ENCODE peak calls at places on chromosome 11, in seven cellular contexts. A is psoas muscle, V is adrenal gland, U is body of pancreas, M is right lobe of liver, P is fibroblast of pulmonary artery, O is GM06990. F is an unnamed sample.

GRCh38 chr11:117269856-117270255 is 21.3 kb upstream of the BACE1-AS start:
- DNase-seq in O (no peak), A (no peak), P (no peak), M (no peak), U (no peak), V (no peak), F (no peak)

GRCh38 chr11:60700689-60701508 is 1.5 kb downstream of the MS4A8 start:
- DNase-seq in A (no peak), M (no peak), P (peak), U (peak), O (no peak), V (no peak), F (no peak)

GRCh38 chr11:129881570-129882170 is 13.7 kb downstream of the NFRKB start:
- DNase-seq in M (peak), V (peak), U (no peak), P (peak), O (no peak), A (no peak), F (peak)

GRCh38 chr11:14424096-14424495 is 65.1 kb upstream of the RRAS2 start:
- DNase-seq in P (peak), M (no peak), V (no peak), U (no peak), O (no peak), A (no peak), F (peak)

GRCh38 chr11:31412946-31413345 is 43.3 kb downstream of the DNAJC24 start:
- DNase-seq in A (no peak), P (peak), O (no peak), M (no peak), U (no peak), V (no peak), F (peak)

GRCh38 chr11:115523727-115524399 is 19.6 kb upstream of the CADM1 start:
- DNase-seq in P (no peak), O (no peak), M (no peak), A (no peak), U (no peak), V (no peak), F (no peak)

GRCh38 chr11:117189941-117190544 is 9.1 kb upstream of the TAGLN start:
- DNase-seq in O (no peak), P (no peak), V (peak), A (no peak), M (no peak), U (no peak), F (peak)

GRCh38 chr11:89327885-89328284 is 150.2 kb downstream of the TYR start:
- DNase-seq in U (no peak), M (no peak), A (no peak), P (no peak), V (no peak), O (no peak), F (no peak)

GRCh38 chr11:96215826-96216225 is 127.2 kb downstream of the MAML2 start:
- DNase-seq in M (no peak), O (no peak), V (no peak), P (no peak), A (no peak), U (no peak), F (no peak)

GRCh38 chr11:80103149-80103859 is 662.5 kb upstream of the TENM4 start:
- DNase-seq in M (no peak), V (no peak), U (no peak), A (no peak), O (no peak), P (peak), F (peak)

GRCh38 chr11:9639099-9639498 is 24.8 kb upstream of the SWAP70 start:
- DNase-seq in O (no peak), U (peak), P (no peak), A (peak), M (no peak), V (peak), F (no peak)

GRCh38 chr11:103109818-103110388 is 677 bp downstream of the DYNC2H1 start:
- DNase-seq in V (no peak), M (no peak), A (peak), U (no peak), O (no peak), P (no peak), F (no peak)

GRCh38 chr11:12478743-12479142 is 101.4 kb downstream of the PARVA start:
- DNase-seq in M (no peak), P (peak), U (no peak), O (no peak), A (no peak), V (no peak), F (no peak)

GRCh38 chr11:120554771-120555432 is 43.4 kb downstream of the GRIK4 start:
- DNase-seq in U (no peak), A (no peak), O (no peak), M (no peak), P (no peak), V (no peak), F (no peak)

GRCh38 chr11:29272019-29272654 is 744.7 kb downstream of the KCNA4 start:
- DNase-seq in A (peak), O (no peak), M (no peak), V (no peak), U (no peak), P (peak), F (no peak)

GRCh38 chr11:134741453-134742227 is 329.6 kb upstream of the B3GAT1 start:
- DNase-seq in V (peak), A (no peak), P (peak), U (no peak), M (no peak), O (no peak), F (no peak)

GRCh38 chr11:30333405-30333804 is 10.5 kb downstream of the ARL14EP start:
- DNase-seq in M (no peak), O (no peak), V (no peak), U (no peak), A (no peak), P (peak), F (no peak)

GRCh38 chr11:1077033-1077416 is 2.4 kb downstream of the MUC2 start:
- DNase-seq in M (no peak), V (no peak), U (no peak), P (no peak), A (peak), O (no peak), F (peak)

GRCh38 chr11:133928628-133929059 is 28.1 kb downstream of the IGSF9B start:
- DNase-seq in A (no peak), U (no peak), O (no peak), M (no peak), V (no peak), P (no peak), F (no peak)

GRCh38 chr11:2150206-2150847 is 10.7 kb downstream of the INS start:
- DNase-seq in U (no peak), M (no peak), P (peak), A (no peak), O (no peak), V (no peak), F (no peak)

GRCh38 chr11:120121914-120122473 is 15.9 kb downstream of the TRIM29 start:
- DNase-seq in V (no peak), O (no peak), P (no peak), M (no peak), U (peak), A (no peak), F (peak)

GRCh38 chr11:130600139-130600538 is 151.7 kb downstream of the ADAMTS15 start:
- DNase-seq in U (no peak), A (no peak), M (no peak), V (no peak), O (no peak), P (peak), F (peak)

GRCh38 chr11:96189351-96189750 is 153.6 kb downstream of the MAML2 start:
- DNase-seq in O (peak), U (no peak), V (no peak), A (no peak), M (no peak), P (no peak), F (no peak)

GRCh38 chr11:72676874-72677341 is 2.7 kb upstream of the PDE2A start:
- DNase-seq in M (peak), V (peak), A (peak), P (peak), U (peak), O (peak), F (peak)

GRCh38 chr11:20023082-20023426 is 137.2 kb downstream of the DBX1 start:
- DNase-seq in P (no peak), M (no peak), V (no peak), O (no peak), U (no peak), A (no peak), F (no peak)

GRCh38 chr11:119284344-119285157 is 32.4 kb downstream of the MCAM start:
- DNase-seq in A (no peak), M (no peak), O (no peak), V (no peak), P (peak), U (peak), F (no peak)

GRCh38 chr11:115544422-115544821 is 40.2 kb upstream of the CADM1 start:
- DNase-seq in O (no peak), A (no peak), M (no peak), U (no peak), P (no peak), V (no peak), F (no peak)

GRCh38 chr11:118560806-118561205 is 4.9 kb downstream of the IFT46 start:
- DNase-seq in U (no peak), O (no peak), A (no peak), V (no peak), P (no peak), M (no peak), F (no peak)

GRCh38 chr11:130592056-130592455 is 143.6 kb downstream of the ADAMTS15 start:
- DNase-seq in O (no peak), A (no peak), V (no peak), U (no peak), M (no peak), P (peak), F (peak)

GRCh38 chr11:13463779-13464290 is 813 bp upstream of the BTBD10 start:
- DNase-seq in O (no peak), M (no peak), A (no peak), P (no peak), U (no peak), V (no peak), F (no peak)

GRCh38 chr11:112558691-112559090 is 298.0 kb upstream of the PLET1 start:
- DNase-seq in O (no peak), V (no peak), M (no peak), P (peak), A (no peak), U (no peak), F (peak)

GRCh38 chr11:112553340-112553739 is 292.7 kb upstream of the PLET1 start:
- DNase-seq in U (no peak), O (no peak), M (no peak), A (no peak), V (no peak), P (no peak), F (no peak)

GRCh38 chr11:112554586-112554985 is 293.9 kb upstream of the PLET1 start:
- DNase-seq in A (no peak), V (no peak), M (no peak), U (no peak), O (no peak), P (no peak), F (peak)

DNA sequence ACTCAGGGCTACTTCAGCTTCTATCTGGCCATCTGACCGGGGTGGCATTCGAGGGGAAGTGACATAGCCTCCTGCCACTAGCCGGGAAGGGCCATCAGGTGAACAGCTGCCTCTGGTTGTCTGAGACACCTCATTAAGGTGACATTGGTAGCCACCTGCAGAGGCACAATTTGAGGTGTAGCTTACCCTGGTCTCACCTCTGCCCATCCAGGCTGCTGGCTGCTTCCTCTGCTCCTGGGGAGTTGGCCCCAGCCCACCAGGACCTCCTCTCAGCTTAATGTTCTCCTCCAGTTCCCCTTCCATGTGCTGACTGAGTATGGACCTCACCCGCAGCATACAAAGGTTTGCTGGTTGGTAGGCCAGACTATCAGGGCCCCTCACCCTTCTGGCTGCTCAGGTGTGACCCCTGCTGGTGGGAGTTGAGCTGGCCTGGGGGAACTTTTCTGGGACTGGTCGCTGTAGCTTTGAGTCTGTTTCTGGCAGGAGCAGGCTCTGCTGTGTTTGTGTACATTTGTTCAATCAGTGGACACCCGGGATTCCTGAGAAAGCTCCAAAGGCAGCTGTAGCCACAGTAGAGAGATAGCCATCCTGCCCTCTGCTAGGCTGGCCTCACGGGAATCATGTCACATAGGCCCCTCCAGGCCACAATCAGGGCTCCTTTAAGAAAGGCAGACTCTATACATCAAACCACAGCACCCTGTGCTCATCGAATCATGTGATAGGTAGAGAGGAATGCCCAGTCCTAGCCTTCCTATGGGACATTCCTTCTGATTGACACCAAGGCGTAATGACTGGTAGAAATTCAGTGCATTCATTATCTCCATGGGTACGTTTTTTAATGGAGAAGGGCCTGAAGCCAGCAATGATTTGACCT is 295.1 kb upstream of the PLET1 start:
- DNase-seq in O (peak), V (peak), A (peak), M (peak), U (peak), P (peak), F (peak)
- TF ChIP-seq CTCF in O (peak), V (peak), A (peak), M (peak), U (peak), P (peak), F (peak)

GRCh38 chr11:126464796-126465195 is 109.3 kb downstream of the ST3GAL4 start:
- DNase-seq in V (no peak), U (no peak), A (no peak), M (no peak), O (no peak), P (no peak), F (peak)
- H3K4me3 ChIP-seq in V (no peak), U (no peak), A (no peak), M (no peak), O (no peak), P (no peak), F (no peak)

GRCh38 chr11:65395961-65396530 is 9.6 kb downstream of the FRMD8 start:
- DNase-seq in P (no peak), U (no peak), O (no peak), A (no peak), V (no peak), M (no peak), F (peak)
- TF ChIP-seq CTCF in P (no peak), U (no peak), O (no peak), A (no peak), V (no peak), M (no peak), F (no peak)

DNA sequence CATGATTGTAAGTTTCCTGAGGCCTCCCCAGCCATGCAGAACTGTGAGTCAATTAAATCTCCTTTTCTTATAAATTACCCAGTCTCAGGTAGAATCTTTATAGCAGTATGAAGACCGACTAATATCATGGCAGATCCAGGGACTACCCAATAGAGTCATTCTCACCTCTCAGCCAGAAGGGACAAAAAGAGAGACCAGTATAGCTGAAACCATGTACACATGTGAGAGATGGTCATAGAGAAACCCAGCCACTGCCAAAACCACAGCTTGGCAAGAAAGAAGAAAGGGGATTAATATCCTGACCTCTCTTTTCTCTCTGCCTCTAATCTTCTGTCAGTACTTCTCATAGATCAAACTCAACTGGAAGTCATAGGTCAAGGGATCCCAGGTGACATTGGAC is 109.8 kb downstream of the CCDC34 start:
- DNase-seq in U (no peak), A (no peak), P (no peak), V (no peak), O (no peak), M (no peak), F (no peak)
- H3K4me3 ChIP-seq in U (no peak), A (no peak), P (no peak), V (no peak), O (no peak), M (no peak), F (no peak)

GRCh38 chr11:78046486-78046854 is 17.2 kb upstream of the THRSP start:
- DNase-seq in A (no peak), V (no peak), O (no peak), M (no peak), P (no peak), U (no peak), F (no peak)
- TF ChIP-seq CTCF in A (no peak), V (no peak), O (no peak), M (no peak), P (no peak), U (no peak), F (no peak)

DNA sequence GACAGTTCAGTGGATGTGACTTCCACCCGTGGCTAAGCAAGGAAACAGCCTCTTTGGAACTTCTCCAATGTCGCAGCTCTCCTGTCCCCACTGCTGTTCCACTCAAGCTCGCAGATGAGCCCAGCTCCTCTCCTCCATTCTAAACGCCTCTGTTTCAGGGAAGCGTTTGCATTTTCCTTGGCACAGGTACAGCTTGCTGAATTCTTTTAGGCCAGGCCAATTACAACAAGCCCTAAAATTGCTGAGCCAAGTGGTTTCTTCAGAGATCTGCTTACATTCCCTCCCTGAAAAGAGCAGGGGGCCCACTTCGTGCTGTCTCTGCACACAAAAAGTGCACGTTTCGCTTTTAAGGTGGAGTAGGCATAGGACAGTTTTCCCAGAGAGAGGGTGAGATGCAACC is 91.5 kb upstream of the BLID start:
- DNase-seq in U (no peak), M (no peak), V (no peak), O (no peak), A (no peak), P (peak), F (no peak)
- H3K4me3 ChIP-seq in U (no peak), M (no peak), V (no peak), O (no peak), A (no peak), P (no peak), F (peak)

DNA sequence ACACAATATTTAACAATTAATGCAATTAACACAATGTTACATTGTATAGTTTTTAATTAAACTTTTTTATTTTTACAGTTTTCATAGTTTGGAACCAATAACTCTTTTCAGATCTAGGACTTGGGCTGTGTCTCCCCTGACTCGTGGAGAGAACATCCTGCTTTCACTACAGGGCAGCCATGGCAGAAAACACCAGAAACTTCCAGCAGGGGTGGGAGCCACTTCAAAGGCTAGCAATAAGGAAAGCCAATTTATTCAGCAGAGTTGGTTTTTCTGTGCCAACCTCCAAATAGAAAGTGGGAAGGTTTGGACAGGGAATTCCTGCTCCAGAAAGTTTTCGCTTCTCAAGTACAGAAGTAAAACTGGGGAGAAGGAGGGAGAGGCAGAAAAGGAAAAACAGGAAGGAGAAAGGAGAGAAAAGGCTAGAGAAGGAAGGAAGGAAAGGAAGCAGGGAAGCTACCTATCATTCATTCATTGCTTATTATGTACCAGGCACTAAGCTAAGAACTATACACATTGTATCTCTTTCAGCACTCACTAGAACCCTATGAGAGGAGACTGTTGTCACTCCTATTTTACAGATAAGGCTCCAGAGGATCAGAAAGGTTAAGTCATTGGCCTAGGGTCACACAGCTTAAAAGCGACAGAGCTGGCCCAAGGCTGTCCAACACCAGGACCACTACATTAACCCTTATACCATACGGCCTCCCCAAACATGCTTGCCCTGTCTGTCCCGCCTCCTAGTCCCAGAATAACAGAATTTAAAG is 54.8 kb upstream of the CREB3L1 start:
- DNase-seq in O (no peak), V (no peak), U (no peak), M (no peak), P (no peak), A (no peak), F (peak)
- TF ChIP-seq CTCF in O (no peak), V (no peak), U (no peak), M (no peak), P (no peak), A (no peak), F (peak)

DNA sequence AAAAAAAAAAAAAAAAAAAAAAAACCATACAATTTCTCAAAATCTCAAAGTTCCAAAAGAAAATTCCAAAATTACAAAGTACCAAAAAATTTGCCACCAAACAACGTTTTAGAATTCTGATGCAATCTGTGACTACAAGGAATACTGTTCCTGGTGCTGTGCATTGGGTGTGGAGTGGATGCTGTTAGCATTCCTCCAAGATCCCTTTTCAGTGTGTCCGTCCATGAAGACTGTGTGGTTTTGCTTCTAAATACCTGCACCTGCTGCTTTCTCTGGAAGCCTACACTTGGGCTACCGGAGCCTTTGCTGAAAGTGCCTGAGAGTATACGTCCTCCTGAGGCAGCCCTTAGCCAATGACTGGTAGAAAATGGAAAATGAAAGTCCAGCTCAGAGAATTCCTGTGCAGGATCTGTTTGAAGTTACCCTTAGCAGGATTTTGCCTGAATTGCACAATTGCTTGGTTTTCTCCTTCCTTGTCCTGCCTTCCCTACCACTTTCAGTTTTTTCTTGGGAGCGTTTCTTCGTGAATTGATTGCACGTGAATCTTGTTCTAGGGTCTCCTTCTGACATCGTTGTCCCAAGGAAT is 140.8 kb downstream of the TRPC6 start:
- DNase-seq in U (no peak), P (no peak), V (no peak), O (no peak), A (no peak), M (no peak), F (peak)
- H3K4me3 ChIP-seq in U (no peak), P (no peak), V (no peak), O (no peak), A (no peak), M (no peak), F (no peak)